ENCODE peak calls at places on chromosomes 4 and X, in eight cellular contexts. One of them, this sample, is unnamed.

GRCh38 chr4:75985116-75985515 is 5.6 kb downstream of the SDAD1 start:
- DNase-seq in transverse colon: no peak
- DNase-seq in endodermal cell: no peak
- DNase-seq in stomach: no peak
- DNase-seq in HCT116: no peak
- DNase-seq in ascending aorta: no peak
- DNase-seq in left ventricle myocardium inferior: no peak
- DNase-seq in cardiac muscle cell: peak
- DNase-seq in this sample: no peak

GRCh38 chr4:56788081-56788480 is 33.4 kb downstream of the SPINK2 start:
- DNase-seq in left ventricle myocardium inferior: no peak
- DNase-seq in stomach: no peak
- DNase-seq in HCT116: no peak
- DNase-seq in ascending aorta: no peak
- DNase-seq in cardiac muscle cell: no peak
- DNase-seq in endodermal cell: no peak
- DNase-seq in transverse colon: no peak
- DNase-seq in this sample: peak

GRCh38 chr4:69999420-69999819 is 3.7 kb downstream of the STATH start:
- DNase-seq in cardiac muscle cell: peak
- DNase-seq in ascending aorta: no peak
- DNase-seq in transverse colon: no peak
- DNase-seq in left ventricle myocardium inferior: no peak
- DNase-seq in endodermal cell: no peak
- DNase-seq in HCT116: no peak
- DNase-seq in stomach: no peak
- DNase-seq in this sample: no peak

GRCh38 chr4:22474636-22475310 is 41.1 kb downstream of the ADGRA3 start:
- DNase-seq in cardiac muscle cell: peak
- DNase-seq in endodermal cell: no peak
- DNase-seq in transverse colon: no peak
- DNase-seq in ascending aorta: no peak
- DNase-seq in HCT116: peak
- DNase-seq in stomach: no peak
- DNase-seq in left ventricle myocardium inferior: no peak
- DNase-seq in this sample: no peak

GRCh38 chr4:128347175-128347868 is 59.7 kb upstream of the PGRMC2 start:
- DNase-seq in HCT116: no peak
- DNase-seq in ascending aorta: no peak
- DNase-seq in cardiac muscle cell: peak
- DNase-seq in endodermal cell: no peak
- DNase-seq in stomach: peak
- DNase-seq in transverse colon: no peak
- DNase-seq in left ventricle myocardium inferior: no peak
- DNase-seq in this sample: no peak

GRCh38 chr4:86484241-86484640 is 109.9 kb upstream of the PTPN13 start:
- DNase-seq in left ventricle myocardium inferior: no peak
- DNase-seq in transverse colon: no peak
- DNase-seq in endodermal cell: no peak
- DNase-seq in HCT116: no peak
- DNase-seq in ascending aorta: no peak
- DNase-seq in cardiac muscle cell: no peak
- DNase-seq in stomach: no peak
- DNase-seq in this sample: no peak

GRCh38 chr4:1459081-1459480 is 52.8 kb upstream of the NKX1-1 start:
- DNase-seq in transverse colon: no peak
- DNase-seq in cardiac muscle cell: no peak
- DNase-seq in endodermal cell: peak
- DNase-seq in ascending aorta: no peak
- DNase-seq in HCT116: no peak
- DNase-seq in stomach: peak
- DNase-seq in left ventricle myocardium inferior: no peak
- DNase-seq in this sample: no peak

GRCh38 chr4:139554726-139555072 is 1.3 kb downstream of the SETD7 start:
- DNase-seq in HCT116: no peak
- DNase-seq in transverse colon: no peak
- DNase-seq in cardiac muscle cell: no peak
- DNase-seq in left ventricle myocardium inferior: no peak
- DNase-seq in stomach: no peak
- DNase-seq in ascending aorta: no peak
- DNase-seq in endodermal cell: no peak
- DNase-seq in this sample: no peak

GRCh38 chr4:108484187-108484586 is 136.2 kb upstream of the RPL34 start:
- DNase-seq in cardiac muscle cell: no peak
- DNase-seq in left ventricle myocardium inferior: no peak
- DNase-seq in transverse colon: no peak
- DNase-seq in ascending aorta: no peak
- DNase-seq in stomach: no peak
- DNase-seq in endodermal cell: no peak
- DNase-seq in HCT116: no peak
- DNase-seq in this sample: no peak

GRCh38 chrX:106005684-106006083 is 32.8 kb downstream of the SERPINA7 start:
- DNase-seq in HCT116: no peak
- DNase-seq in cardiac muscle cell: no peak
- DNase-seq in left ventricle myocardium inferior: no peak
- DNase-seq in endodermal cell: no peak
- DNase-seq in stomach: no peak
- DNase-seq in transverse colon: no peak
- DNase-seq in ascending aorta: no peak
- DNase-seq in this sample: no peak

GRCh38 chrX:136954930-136955329 is 74.4 kb upstream of the RBMX start:
- DNase-seq in stomach: no peak
- DNase-seq in cardiac muscle cell: peak
- DNase-seq in left ventricle myocardium inferior: no peak
- DNase-seq in endodermal cell: no peak
- DNase-seq in HCT116: peak
- DNase-seq in transverse colon: no peak
- DNase-seq in ascending aorta: no peak
- DNase-seq in this sample: no peak

GRCh38 chrX:19774905-19775304 is 112.5 kb downstream of the SH3KBP1 start:
- DNase-seq in left ventricle myocardium inferior: no peak
- DNase-seq in HCT116: no peak
- DNase-seq in ascending aorta: no peak
- DNase-seq in endodermal cell: no peak
- DNase-seq in stomach: no peak
- DNase-seq in cardiac muscle cell: no peak
- DNase-seq in transverse colon: no peak
- DNase-seq in this sample: no peak

GRCh38 chr4:86451560-86452322 is 91.9 kb upstream of the MAPK10 start:
- DNase-seq in left ventricle myocardium inferior: no peak
- DNase-seq in endodermal cell: peak
- DNase-seq in HCT116: no peak
- DNase-seq in cardiac muscle cell: peak
- DNase-seq in ascending aorta: no peak
- DNase-seq in stomach: no peak
- DNase-seq in transverse colon: no peak
- DNase-seq in this sample: no peak

GRCh38 chr4:121069419-121069818 is 2.9 kb downstream of the NDNF start:
- DNase-seq in transverse colon: no peak
- DNase-seq in endodermal cell: no peak
- DNase-seq in ascending aorta: no peak
- DNase-seq in stomach: no peak
- DNase-seq in HCT116: no peak
- DNase-seq in left ventricle myocardium inferior: no peak
- DNase-seq in cardiac muscle cell: no peak
- DNase-seq in this sample: no peak

GRCh38 chr4:151922306-151922705 is 161.5 kb upstream of the GATB start:
- DNase-seq in cardiac muscle cell: peak
- DNase-seq in ascending aorta: no peak
- DNase-seq in endodermal cell: no peak
- DNase-seq in left ventricle myocardium inferior: no peak
- DNase-seq in stomach: no peak
- DNase-seq in HCT116: no peak
- DNase-seq in transverse colon: no peak
- DNase-seq in this sample: no peak

GRCh38 chrX:68995386-68995779 is 166.6 kb downstream of the EFNB1 start:
- DNase-seq in stomach: no peak
- DNase-seq in ascending aorta: peak
- DNase-seq in endodermal cell: peak
- DNase-seq in HCT116: no peak
- DNase-seq in left ventricle myocardium inferior: no peak
- DNase-seq in transverse colon: no peak
- DNase-seq in cardiac muscle cell: no peak
- DNase-seq in this sample: no peak

GRCh38 chr4:990746-991367 is 2.3 kb downstream of the SLC26A1 start:
- DNase-seq in HCT116: no peak
- DNase-seq in endodermal cell: no peak
- DNase-seq in cardiac muscle cell: no peak
- DNase-seq in transverse colon: no peak
- DNase-seq in ascending aorta: no peak
- DNase-seq in left ventricle myocardium inferior: no peak
- DNase-seq in stomach: no peak
- DNase-seq in this sample: no peak

GRCh38 chr4:94665500-94666398 is 92.0 kb upstream of the BMPR1B start:
- DNase-seq in endodermal cell: no peak
- DNase-seq in cardiac muscle cell: no peak
- DNase-seq in left ventricle myocardium inferior: no peak
- DNase-seq in transverse colon: no peak
- DNase-seq in stomach: no peak
- DNase-seq in HCT116: no peak
- DNase-seq in ascending aorta: no peak
- DNase-seq in this sample: no peak

GRCh38 chr4:184536881-184537248 is 62.5 kb upstream of the IRF2 start:
- DNase-seq in endodermal cell: peak
- DNase-seq in HCT116: no peak
- DNase-seq in stomach: no peak
- DNase-seq in ascending aorta: no peak
- DNase-seq in cardiac muscle cell: no peak
- DNase-seq in left ventricle myocardium inferior: no peak
- DNase-seq in transverse colon: no peak
- DNase-seq in this sample: no peak

GRCh38 chr4:184540307-184540706 is 66.0 kb upstream of the IRF2 start:
- DNase-seq in left ventricle myocardium inferior: no peak
- DNase-seq in cardiac muscle cell: no peak
- DNase-seq in endodermal cell: no peak
- DNase-seq in stomach: no peak
- DNase-seq in ascending aorta: no peak
- DNase-seq in transverse colon: no peak
- DNase-seq in HCT116: no peak
- DNase-seq in this sample: no peak

GRCh38 chr4:184536070-184536880 is 61.9 kb upstream of the IRF2 start:
- DNase-seq in stomach: no peak
- DNase-seq in ascending aorta: no peak
- DNase-seq in HCT116: no peak
- DNase-seq in left ventricle myocardium inferior: no peak
- DNase-seq in transverse colon: peak
- DNase-seq in endodermal cell: no peak
- DNase-seq in cardiac muscle cell: no peak
- DNase-seq in this sample: no peak

GRCh38 chr4:184537269-184538022 is 63.1 kb upstream of the IRF2 start:
- DNase-seq in cardiac muscle cell: peak
- DNase-seq in HCT116: peak
- DNase-seq in stomach: peak
- DNase-seq in ascending aorta: peak
- DNase-seq in endodermal cell: peak
- DNase-seq in left ventricle myocardium inferior: peak
- DNase-seq in transverse colon: peak
- DNase-seq in this sample: peak

DNA sequence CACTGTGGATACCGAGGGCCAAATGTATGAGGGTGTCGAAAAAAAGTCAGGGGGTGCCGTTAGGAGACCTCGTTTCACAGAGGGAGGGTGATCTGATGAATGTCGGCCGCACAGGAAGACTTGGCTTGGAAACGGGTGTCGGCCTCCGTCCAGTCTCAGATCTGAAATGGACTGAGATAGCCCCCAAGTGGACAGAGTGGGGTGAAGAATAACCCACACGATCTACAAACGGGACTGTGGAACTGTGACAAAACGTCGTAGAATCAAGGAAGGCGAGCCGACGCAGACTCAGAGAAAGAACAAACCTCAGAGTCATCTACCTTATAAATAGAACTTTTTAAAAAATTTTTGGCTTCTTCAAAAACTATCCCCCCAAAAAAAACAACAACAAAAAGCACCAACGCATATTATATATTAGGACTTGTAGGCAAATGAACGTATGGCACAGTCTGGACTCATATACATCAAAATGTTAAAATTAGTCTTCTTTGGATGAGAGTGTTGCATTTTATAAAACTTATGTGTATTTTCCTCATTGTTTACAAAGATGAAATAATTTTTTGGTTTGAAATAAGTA is 63.8 kb upstream of the IRF2 start:
- DNase-seq in endodermal cell: peak
- DNase-seq in left ventricle myocardium inferior: peak
- DNase-seq in stomach: peak
- DNase-seq in ascending aorta: peak
- DNase-seq in HCT116: peak
- DNase-seq in cardiac muscle cell: peak
- DNase-seq in transverse colon: peak
- DNase-seq in this sample: peak
- TF ChIP-seq CTCF in endodermal cell: peak
- TF ChIP-seq CTCF in left ventricle myocardium inferior: peak
- TF ChIP-seq CTCF in stomach: peak
- TF ChIP-seq CTCF in ascending aorta: peak
- TF ChIP-seq CTCF in HCT116: peak
- TF ChIP-seq CTCF in cardiac muscle cell: peak
- TF ChIP-seq CTCF in transverse colon: peak
- TF ChIP-seq CTCF in this sample: peak

DNA sequence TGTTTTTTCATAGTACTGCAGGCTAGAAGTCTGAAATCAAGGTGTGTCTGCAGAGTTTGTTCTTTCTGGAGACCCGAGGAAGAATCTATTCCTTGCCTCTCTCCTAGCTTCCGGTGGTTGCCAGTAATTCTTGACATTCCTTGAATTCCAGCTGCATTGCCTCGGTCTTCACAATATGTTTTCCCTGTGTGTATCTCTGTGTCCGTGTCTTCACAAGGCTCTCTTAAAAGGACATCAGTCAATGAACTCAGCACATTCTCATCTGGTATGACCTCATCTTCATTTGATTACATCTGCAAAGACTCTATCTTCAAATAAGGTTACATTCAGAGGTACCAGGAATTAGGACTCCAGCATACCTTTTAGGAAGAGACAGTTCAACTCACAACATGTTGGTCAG is 163.4 kb downstream of the BANK1 start:
- DNase-seq in ascending aorta: no peak
- DNase-seq in left ventricle myocardium inferior: no peak
- DNase-seq in HCT116: no peak
- DNase-seq in transverse colon: no peak
- DNase-seq in endodermal cell: peak
- DNase-seq in cardiac muscle cell: peak
- DNase-seq in stomach: no peak
- DNase-seq in this sample: no peak
- H3K27ac ChIP-seq in ascending aorta: no peak
- H3K27ac ChIP-seq in left ventricle myocardium inferior: no peak
- H3K27ac ChIP-seq in HCT116: no peak
- H3K27ac ChIP-seq in transverse colon: no peak
- H3K27ac ChIP-seq in endodermal cell: no peak
- H3K27ac ChIP-seq in cardiac muscle cell: peak
- H3K27ac ChIP-seq in stomach: no peak
- H3K27ac ChIP-seq in this sample: no peak

GRCh38 chrX:128518508-128518907 is 466.3 kb upstream of the ACTRT1 start:
- DNase-seq in HCT116: no peak
- DNase-seq in left ventricle myocardium inferior: no peak
- DNase-seq in endodermal cell: peak
- DNase-seq in ascending aorta: no peak
- DNase-seq in stomach: no peak
- DNase-seq in transverse colon: no peak
- DNase-seq in cardiac muscle cell: no peak
- DNase-seq in this sample: peak
- TF ChIP-seq CTCF in HCT116: no peak
- TF ChIP-seq CTCF in left ventricle myocardium inferior: no peak
- TF ChIP-seq CTCF in endodermal cell: peak
- TF ChIP-seq CTCF in ascending aorta: no peak
- TF ChIP-seq CTCF in stomach: no peak
- TF ChIP-seq CTCF in transverse colon: no peak
- TF ChIP-seq CTCF in cardiac muscle cell: no peak
- TF ChIP-seq CTCF in this sample: peak

GRCh38 chr4:78057135-78057599 is at the start of gene FRAS1:
- DNase-seq in HCT116: no peak
- DNase-seq in endodermal cell: peak
- DNase-seq in left ventricle myocardium inferior: peak
- DNase-seq in ascending aorta: no peak
- DNase-seq in stomach: no peak
- DNase-seq in transverse colon: peak
- DNase-seq in cardiac muscle cell: peak
- DNase-seq in this sample: peak
- H3K27ac ChIP-seq in HCT116: peak
- H3K27ac ChIP-seq in endodermal cell: peak
- H3K27ac ChIP-seq in left ventricle myocardium inferior: peak
- H3K27ac ChIP-seq in ascending aorta: no peak
- H3K27ac ChIP-seq in stomach: peak
- H3K27ac ChIP-seq in transverse colon: peak
- H3K27ac ChIP-seq in cardiac muscle cell: peak
- H3K27ac ChIP-seq in this sample: no peak

This sample was measured in WERI-Rb-1.